ENCODE peak calls at places on chromosomes 2 and 18, in five cellular contexts. J is H1, Q is K562, L is HepG2, N is GM12878. M is an unnamed sample.

GRCh38 chr2:69177785-69178636 is 165.0 kb downstream of the ANTXR1 start:
- DNase-seq in J (peak), Q (peak), L (peak), N (no peak), M (peak)

GRCh38 chr18:59067873-59068272 is 71.8 kb upstream of the SEC11C start:
- DNase-seq in J (no peak), Q (peak), L (no peak), N (no peak), M (peak)

GRCh38 chr2:9315280-9315847 is 108.0 kb downstream of the ITGB1BP1 start:
- DNase-seq in J (no peak), Q (no peak), L (no peak), N (no peak), M (peak)

GRCh38 chr18:59646228-59646945 is 50.8 kb downstream of the CCBE1 start:
- DNase-seq in J (no peak), Q (no peak), L (no peak), N (no peak), M (peak)

GRCh38 chr18:36464126-36464651 is 166.7 kb downstream of the FHOD3 start:
- DNase-seq in J (peak), Q (no peak), L (peak), N (no peak), M (no peak)

GRCh38 chr18:50372743-50373142 is 2.1 kb upstream of the SKA1 start:
- DNase-seq in J (no peak), Q (peak), L (no peak), N (no peak), M (no peak)

GRCh38 chr2:97966545-97967215 is 29.1 kb downstream of the TMEM131 start:
- DNase-seq in J (no peak), Q (no peak), L (peak), N (no peak), M (no peak)

GRCh38 chr2:199603748-199604291 is 146.1 kb upstream of the SATB2 start:
- DNase-seq in J (peak), Q (peak), L (no peak), N (no peak), M (peak)

GRCh38 chr2:232028631-232029030 is 67.1 kb downstream of the DIS3L2 start:
- DNase-seq in J (no peak), Q (no peak), L (no peak), N (no peak), M (no peak)

GRCh38 chr2:177665948-177666347 is 273.4 kb downstream of the AGPS start:
- DNase-seq in J (no peak), Q (no peak), L (no peak), N (no peak), M (no peak)

GRCh38 chr18:67969458-67969857 is 452.9 kb upstream of the DSEL start:
- DNase-seq in J (no peak), Q (no peak), L (no peak), N (no peak), M (no peak)

GRCh38 chr2:95315801-95316411 is 18.8 kb downstream of the KCNIP3 start:
- DNase-seq in J (no peak), Q (no peak), L (no peak), N (no peak), M (no peak)

GRCh38 chr18:48781990-48782368 is 168.8 kb downstream of the SMAD7 start:
- DNase-seq in J (no peak), Q (no peak), L (peak), N (no peak), M (no peak)

GRCh38 chr2:75609937-75610508 is 36.6 kb upstream of the MRPL19 start:
- DNase-seq in J (no peak), Q (no peak), L (no peak), N (no peak), M (no peak)

GRCh38 chr2:26035110-26035728 is 1.3 kb downstream of the RAB10 start:
- DNase-seq in J (no peak), Q (no peak), L (no peak), N (no peak), M (no peak)

GRCh38 chr2:98899041-98899702 is 36.9 kb downstream of the CRACDL start:
- DNase-seq in J (peak), Q (no peak), L (no peak), N (no peak), M (no peak)

GRCh38 chr18:12593861-12594260 is 64.0 kb downstream of the SPIRE1 start:
- DNase-seq in J (no peak), Q (no peak), L (no peak), N (no peak), M (no peak)

GRCh38 chr2:3838348-3838747 is 135.0 kb downstream of the DCDC2C start:
- DNase-seq in J (no peak), Q (no peak), L (no peak), N (no peak), M (no peak)

GRCh38 chr18:78925193-78925540 is 54.5 kb upstream of the SALL3 start:
- DNase-seq in J (no peak), Q (no peak), L (no peak), N (no peak), M (no peak)

GRCh38 chr2:8628179-8628869 is 53.5 kb upstream of the ID2 start:
- DNase-seq in J (no peak), Q (peak), L (no peak), N (no peak), M (peak)

GRCh38 chr2:46010925-46011490 is 286.2 kb upstream of the EPAS1 start:
- DNase-seq in J (peak), Q (no peak), L (peak), N (no peak), M (peak)

GRCh38 chr18:361941-362913 is 94.4 kb upstream of the THOC1 start:
- DNase-seq in J (no peak), Q (no peak), L (peak), N (no peak), M (peak)

GRCh38 chr2:47070920-47071824 is 83.9 kb downstream of the STPG4 start:
- DNase-seq in J (no peak), Q (no peak), L (peak), N (peak), M (no peak)

GRCh38 chr2:47073217-47073616 is 81.9 kb downstream of the STPG4 start:
- DNase-seq in J (no peak), Q (no peak), L (no peak), N (no peak), M (no peak)

GRCh38 chr2:47073641-47074040 is 81.5 kb downstream of the STPG4 start:
- DNase-seq in J (no peak), Q (no peak), L (no peak), N (no peak), M (no peak)

GRCh38 chr2:47072728-47073191 is 82.3 kb downstream of the STPG4 start:
- DNase-seq in J (no peak), Q (no peak), L (no peak), N (no peak), M (no peak)

GRCh38 chr2:47072018-47072691 is 83.0 kb downstream of the STPG4 start:
- DNase-seq in J (no peak), Q (no peak), L (no peak), N (no peak), M (peak)
- TF ChIP-seq CREB1 in J (no peak), Q (no peak), L (no peak), N (no peak), M (no peak)

DNA sequence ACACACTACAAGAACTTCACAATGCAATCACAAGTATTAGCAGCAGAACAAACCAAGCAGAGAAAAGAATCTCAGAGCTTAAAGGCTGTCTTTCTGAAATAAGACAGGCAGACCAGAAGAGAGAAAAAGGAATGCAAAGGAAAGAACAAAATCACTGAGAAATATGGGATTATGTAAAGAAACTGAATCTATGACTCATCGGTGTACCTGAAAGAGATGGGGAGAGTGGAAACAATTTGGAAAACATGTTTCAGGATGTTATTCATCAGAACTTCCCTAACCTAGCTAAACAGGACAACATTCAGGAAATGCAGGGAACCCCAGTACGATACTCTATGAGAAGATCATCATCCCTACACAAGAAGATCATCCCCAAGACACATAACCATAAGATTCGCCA is 499.0 kb upstream of the CHAC2 start:
- DNase-seq in J (no peak), Q (no peak), L (no peak), N (no peak), M (no peak)
- H2AFZ ChIP-seq in J (no peak), Q (no peak), L (no peak), N (no peak), M (no peak)

DNA sequence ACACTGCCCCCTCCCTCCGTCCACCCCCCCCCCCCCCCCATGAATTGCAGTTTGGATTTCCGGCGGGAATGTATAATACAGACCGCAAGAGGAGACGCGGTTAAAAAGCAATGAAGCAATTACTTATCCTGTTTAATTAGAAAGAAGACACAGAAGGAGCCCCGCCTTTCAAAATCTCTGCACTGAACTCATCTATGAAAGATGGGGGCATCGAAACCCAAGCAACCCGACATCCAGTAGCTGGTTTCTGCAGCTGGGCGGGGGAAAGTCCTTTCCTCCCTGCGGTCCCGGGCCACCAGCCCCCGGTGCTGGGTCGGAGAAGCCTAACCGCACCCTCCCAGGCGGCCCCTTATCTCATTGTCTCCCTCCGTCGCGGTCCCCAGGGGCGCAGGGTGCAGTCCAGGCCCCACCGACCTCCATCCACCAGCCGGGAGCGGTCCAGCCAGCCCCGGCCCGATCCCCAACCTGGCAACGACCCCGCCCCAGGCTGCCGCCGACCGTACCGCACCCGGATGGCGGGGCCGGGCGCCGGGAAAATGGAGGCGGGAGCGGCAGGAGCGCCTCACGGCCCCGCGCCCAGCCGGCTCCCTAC is 519 bp downstream of the RAPH1 start:
- DNase-seq in J (no peak), Q (no peak), L (peak), N (no peak), M (no peak)
- TF ChIP-seq CREB1 in J (no peak), Q (no peak), L (no peak), N (no peak), M (no peak)

GRCh38 chr18:8685141-8685913 is 20.0 kb upstream of the MTCL1 start:
- DNase-seq in J (no peak), Q (no peak), L (no peak), N (no peak), M (no peak)
- H2AFZ ChIP-seq in J (peak), Q (peak), L (peak), N (no peak), M (peak)